ENCODE peak calls at places on chromosomes 1 and 21, in seven cellular contexts. One of them, this sample, is unnamed.

GRCh38 chr21:43287974-43288755 is 119.4 kb downstream of the CRYAA start:
- DNase-seq in nephron progenitor cell: no peak
- DNase-seq in OCI-M1: no peak
- DNase-seq in activated naive CD4-positive, alpha-beta T cell treated with anti-CD3 and anti-CD28 coated beads for 36 hours: no peak
- DNase-seq in A549: peak; percentile 44
- DNase-seq in hypothalamus: no peak
- DNase-seq in H1: no peak
- DNase-seq in this sample: no peak

GRCh38 chr1:46543761-46544560 is 7.5 kb downstream of the KNCN start:
- DNase-seq in nephron progenitor cell: peak; percentile 47
- DNase-seq in OCI-M1: no peak
- DNase-seq in activated naive CD4-positive, alpha-beta T cell treated with anti-CD3 and anti-CD28 coated beads for 36 hours: no peak
- DNase-seq in A549: no peak
- DNase-seq in hypothalamus: no peak
- DNase-seq in H1: no peak
- DNase-seq in this sample: no peak

GRCh38 chr1:186595969-186596368 is 84.3 kb downstream of the PTGS2 start:
- DNase-seq in nephron progenitor cell: no peak
- DNase-seq in OCI-M1: no peak
- DNase-seq in activated naive CD4-positive, alpha-beta T cell treated with anti-CD3 and anti-CD28 coated beads for 36 hours: no peak
- DNase-seq in A549: no peak
- DNase-seq in hypothalamus: no peak
- DNase-seq in H1: no peak
- DNase-seq in this sample: no peak

GRCh38 chr1:8384577-8384976 is 66.7 kb downstream of the SLC45A1 start:
- DNase-seq in nephron progenitor cell: no peak
- DNase-seq in OCI-M1: no peak
- DNase-seq in activated naive CD4-positive, alpha-beta T cell treated with anti-CD3 and anti-CD28 coated beads for 36 hours: no peak
- DNase-seq in A549: no peak
- DNase-seq in hypothalamus: no peak
- DNase-seq in H1: no peak
- DNase-seq in this sample: no peak

GRCh38 chr1:107430540-107431228 is 289.8 kb downstream of the NTNG1 start:
- DNase-seq in nephron progenitor cell: peak; percentile 28
- DNase-seq in OCI-M1: peak; percentile 60
- DNase-seq in activated naive CD4-positive, alpha-beta T cell treated with anti-CD3 and anti-CD28 coated beads for 36 hours: peak; percentile 28
- DNase-seq in A549: peak; percentile 54
- DNase-seq in hypothalamus: no peak
- DNase-seq in H1: no peak
- DNase-seq in this sample: peak; percentile 50

GRCh38 chr1:33299461-33300155 is 21.3 kb downstream of the A3GALT2 start:
- DNase-seq in nephron progenitor cell: no peak
- DNase-seq in OCI-M1: no peak
- DNase-seq in activated naive CD4-positive, alpha-beta T cell treated with anti-CD3 and anti-CD28 coated beads for 36 hours: no peak
- DNase-seq in A549: no peak
- DNase-seq in hypothalamus: no peak
- DNase-seq in H1: no peak
- DNase-seq in this sample: no peak

GRCh38 chr1:5509664-5510452 is 482.4 kb downstream of the NPHP4 start:
- DNase-seq in nephron progenitor cell: peak; percentile 87
- DNase-seq in OCI-M1: peak; percentile 61
- DNase-seq in activated naive CD4-positive, alpha-beta T cell treated with anti-CD3 and anti-CD28 coated beads for 36 hours: peak; percentile 77
- DNase-seq in A549: peak; percentile 9
- DNase-seq in hypothalamus: peak; percentile 17
- DNase-seq in H1: peak; percentile 96
- DNase-seq in this sample: peak; percentile 37

GRCh38 chr1:231966983-231967382 is 340.4 kb downstream of the DISC1 start:
- DNase-seq in nephron progenitor cell: no peak
- DNase-seq in OCI-M1: no peak
- DNase-seq in activated naive CD4-positive, alpha-beta T cell treated with anti-CD3 and anti-CD28 coated beads for 36 hours: no peak
- DNase-seq in A549: no peak
- DNase-seq in hypothalamus: no peak
- DNase-seq in H1: no peak
- DNase-seq in this sample: no peak

GRCh38 chr1:173555651-173556305 is 47.1 kb downstream of the SLC9C2 start:
- DNase-seq in nephron progenitor cell: no peak
- DNase-seq in OCI-M1: no peak
- DNase-seq in activated naive CD4-positive, alpha-beta T cell treated with anti-CD3 and anti-CD28 coated beads for 36 hours: no peak
- DNase-seq in A549: no peak
- DNase-seq in hypothalamus: no peak
- DNase-seq in H1: no peak
- DNase-seq in this sample: no peak

GRCh38 chr1:36087233-36088123 is 1.2 kb upstream of the ADPRS start:
- DNase-seq in nephron progenitor cell: no peak
- DNase-seq in OCI-M1: no peak
- DNase-seq in activated naive CD4-positive, alpha-beta T cell treated with anti-CD3 and anti-CD28 coated beads for 36 hours: no peak
- DNase-seq in A549: no peak
- DNase-seq in hypothalamus: no peak
- DNase-seq in H1: no peak
- DNase-seq in this sample: no peak

GRCh38 chr1:162215902-162216301 is 146.4 kb downstream of the NOS1AP start:
- DNase-seq in nephron progenitor cell: peak; percentile 30
- DNase-seq in OCI-M1: no peak
- DNase-seq in activated naive CD4-positive, alpha-beta T cell treated with anti-CD3 and anti-CD28 coated beads for 36 hours: no peak
- DNase-seq in A549: peak; percentile 28
- DNase-seq in hypothalamus: no peak
- DNase-seq in H1: no peak
- DNase-seq in this sample: no peak

GRCh38 chr1:35564884-35565741 is 7.5 kb downstream of the NCDN start:
- DNase-seq in nephron progenitor cell: no peak
- DNase-seq in OCI-M1: no peak
- DNase-seq in activated naive CD4-positive, alpha-beta T cell treated with anti-CD3 and anti-CD28 coated beads for 36 hours: no peak
- DNase-seq in A549: no peak
- DNase-seq in hypothalamus: no peak
- DNase-seq in H1: no peak
- DNase-seq in this sample: no peak

GRCh38 chr1:53411541-53412152 is 47.6 kb upstream of the DMRTB1 start:
- DNase-seq in nephron progenitor cell: no peak
- DNase-seq in OCI-M1: no peak
- DNase-seq in activated naive CD4-positive, alpha-beta T cell treated with anti-CD3 and anti-CD28 coated beads for 36 hours: no peak
- DNase-seq in A549: no peak
- DNase-seq in hypothalamus: no peak
- DNase-seq in H1: peak; percentile 32
- DNase-seq in this sample: no peak

GRCh38 chr1:10555635-10556429 is 81.1 kb downstream of the PEX14 start:
- DNase-seq in nephron progenitor cell: no peak
- DNase-seq in OCI-M1: no peak
- DNase-seq in activated naive CD4-positive, alpha-beta T cell treated with anti-CD3 and anti-CD28 coated beads for 36 hours: no peak
- DNase-seq in A549: no peak
- DNase-seq in hypothalamus: no peak
- DNase-seq in H1: peak; percentile 62
- DNase-seq in this sample: no peak

GRCh38 chr1:178004926-178005391 is 35.1 kb upstream of the SEC16B start:
- DNase-seq in nephron progenitor cell: no peak
- DNase-seq in OCI-M1: no peak
- DNase-seq in activated naive CD4-positive, alpha-beta T cell treated with anti-CD3 and anti-CD28 coated beads for 36 hours: no peak
- DNase-seq in A549: no peak
- DNase-seq in hypothalamus: no peak
- DNase-seq in H1: no peak
- DNase-seq in this sample: no peak

GRCh38 chr1:89952021-89952995 is 42.6 kb upstream of the ZNF326 start:
- DNase-seq in nephron progenitor cell: no peak
- DNase-seq in OCI-M1: no peak
- DNase-seq in activated naive CD4-positive, alpha-beta T cell treated with anti-CD3 and anti-CD28 coated beads for 36 hours: no peak
- DNase-seq in A549: peak; percentile 46
- DNase-seq in hypothalamus: no peak
- DNase-seq in H1: no peak
- DNase-seq in this sample: no peak

GRCh38 chr1:24069817-24070216 is 42.1 kb downstream of the MYOM3 start:
- DNase-seq in nephron progenitor cell: no peak
- DNase-seq in OCI-M1: no peak
- DNase-seq in activated naive CD4-positive, alpha-beta T cell treated with anti-CD3 and anti-CD28 coated beads for 36 hours: no peak
- DNase-seq in A549: no peak
- DNase-seq in hypothalamus: no peak
- DNase-seq in H1: no peak
- DNase-seq in this sample: no peak

GRCh38 chr1:201905234-201905890 is 16.7 kb downstream of the SHISA4 start:
- DNase-seq in nephron progenitor cell: no peak
- DNase-seq in OCI-M1: no peak
- DNase-seq in activated naive CD4-positive, alpha-beta T cell treated with anti-CD3 and anti-CD28 coated beads for 36 hours: no peak
- DNase-seq in A549: no peak
- DNase-seq in hypothalamus: no peak
- DNase-seq in H1: no peak
- DNase-seq in this sample: no peak

This sample was measured in LoVo.